ENCODE peak calls at places on chromosomes 2 and 18, in eight cellular contexts. One of them, this sample, is unnamed.

GRCh38 chr2:23609254-23609653 is 224.3 kb downstream of the KLHL29 start:
- DNase-seq in CD8-positive, alpha-beta memory T cell: no peak
- DNase-seq in neural progenitor cell: no peak
- DNase-seq in IMR-90: no peak
- DNase-seq in fibroblast of lung: no peak
- DNase-seq in epithelial cell of prostate: no peak
- DNase-seq in mesenchymal stem cell: no peak
- DNase-seq in dorsolateral prefrontal cortex: no peak
- DNase-seq in this sample: no peak

GRCh38 chr2:173215316-173215715 is 139.4 kb upstream of the CDCA7 start:
- DNase-seq in dorsolateral prefrontal cortex: no peak
- DNase-seq in mesenchymal stem cell: no peak
- DNase-seq in neural progenitor cell: no peak
- DNase-seq in epithelial cell of prostate: no peak
- DNase-seq in fibroblast of lung: no peak
- DNase-seq in CD8-positive, alpha-beta memory T cell: no peak
- DNase-seq in IMR-90: no peak
- DNase-seq in this sample: no peak

GRCh38 chr2:86301010-86301409 is 36.4 kb downstream of the REEP1 start:
- DNase-seq in neural progenitor cell: peak; percentile 21
- DNase-seq in dorsolateral prefrontal cortex: no peak
- DNase-seq in CD8-positive, alpha-beta memory T cell: no peak
- DNase-seq in fibroblast of lung: peak; percentile 14
- DNase-seq in epithelial cell of prostate: no peak
- DNase-seq in mesenchymal stem cell: peak; percentile 16
- DNase-seq in IMR-90: no peak
- DNase-seq in this sample: no peak

GRCh38 chr18:55790296-55790695 is 202.3 kb upstream of the TCF4 start:
- DNase-seq in fibroblast of lung: peak; percentile 97
- DNase-seq in CD8-positive, alpha-beta memory T cell: no peak
- DNase-seq in neural progenitor cell: no peak
- DNase-seq in IMR-90: peak; percentile 90
- DNase-seq in epithelial cell of prostate: peak; percentile 50
- DNase-seq in dorsolateral prefrontal cortex: no peak
- DNase-seq in mesenchymal stem cell: peak; percentile 83
- DNase-seq in this sample: no peak

GRCh38 chr18:58529714-58530354 is 99.1 kb downstream of the ALPK2 start:
- DNase-seq in epithelial cell of prostate: no peak
- DNase-seq in fibroblast of lung: peak; percentile 53
- DNase-seq in mesenchymal stem cell: peak; percentile 64
- DNase-seq in CD8-positive, alpha-beta memory T cell: peak; percentile 52
- DNase-seq in neural progenitor cell: peak; percentile 82
- DNase-seq in IMR-90: peak; percentile 68
- DNase-seq in dorsolateral prefrontal cortex: no peak
- DNase-seq in this sample: no peak

GRCh38 chr2:234394450-234394849 is 102.4 kb downstream of the ARL4C start:
- DNase-seq in mesenchymal stem cell: no peak
- DNase-seq in neural progenitor cell: no peak
- DNase-seq in dorsolateral prefrontal cortex: no peak
- DNase-seq in IMR-90: no peak
- DNase-seq in epithelial cell of prostate: no peak
- DNase-seq in CD8-positive, alpha-beta memory T cell: no peak
- DNase-seq in fibroblast of lung: no peak
- DNase-seq in this sample: no peak

GRCh38 chr18:79607361-79607930 is 72.2 kb upstream of the CTDP1 start:
- DNase-seq in dorsolateral prefrontal cortex: peak; percentile 24
- DNase-seq in IMR-90: no peak
- DNase-seq in CD8-positive, alpha-beta memory T cell: no peak
- DNase-seq in epithelial cell of prostate: no peak
- DNase-seq in neural progenitor cell: no peak
- DNase-seq in mesenchymal stem cell: no peak
- DNase-seq in fibroblast of lung: no peak
- DNase-seq in this sample: no peak

GRCh38 chr18:58257461-58257860 is 213.4 kb downstream of the NEDD4L start:
- DNase-seq in CD8-positive, alpha-beta memory T cell: no peak
- DNase-seq in mesenchymal stem cell: peak; percentile 45
- DNase-seq in epithelial cell of prostate: no peak
- DNase-seq in neural progenitor cell: no peak
- DNase-seq in dorsolateral prefrontal cortex: no peak
- DNase-seq in IMR-90: peak; percentile 68
- DNase-seq in fibroblast of lung: peak; percentile 67
- DNase-seq in this sample: no peak

GRCh38 chr2:48482774-48483173 is 47.2 kb upstream of the STON1 start:
- DNase-seq in neural progenitor cell: no peak
- DNase-seq in fibroblast of lung: peak; percentile 39
- DNase-seq in epithelial cell of prostate: peak; percentile 46
- DNase-seq in CD8-positive, alpha-beta memory T cell: no peak
- DNase-seq in dorsolateral prefrontal cortex: no peak
- DNase-seq in IMR-90: no peak
- DNase-seq in mesenchymal stem cell: no peak
- DNase-seq in this sample: no peak

GRCh38 chr2:48482313-48482712 is 47.6 kb upstream of the STON1 start:
- DNase-seq in dorsolateral prefrontal cortex: no peak
- DNase-seq in fibroblast of lung: peak; percentile 94
- DNase-seq in IMR-90: peak; percentile 88
- DNase-seq in mesenchymal stem cell: no peak
- DNase-seq in epithelial cell of prostate: peak; percentile 16
- DNase-seq in CD8-positive, alpha-beta memory T cell: no peak
- DNase-seq in neural progenitor cell: no peak
- DNase-seq in this sample: no peak

GRCh38 chr2:48483916-48484315 is 46.0 kb upstream of the STON1 start:
- DNase-seq in dorsolateral prefrontal cortex: no peak
- DNase-seq in fibroblast of lung: peak; percentile 96
- DNase-seq in epithelial cell of prostate: peak; percentile 14
- DNase-seq in neural progenitor cell: no peak
- DNase-seq in IMR-90: peak; percentile 91
- DNase-seq in CD8-positive, alpha-beta memory T cell: no peak
- DNase-seq in mesenchymal stem cell: no peak
- DNase-seq in this sample: no peak

GRCh38 chr2:48480526-48480925 is 49.4 kb upstream of the STON1 start:
- DNase-seq in IMR-90: no peak
- DNase-seq in dorsolateral prefrontal cortex: no peak
- DNase-seq in mesenchymal stem cell: no peak
- DNase-seq in neural progenitor cell: no peak
- DNase-seq in epithelial cell of prostate: no peak
- DNase-seq in fibroblast of lung: peak; percentile 20
- DNase-seq in CD8-positive, alpha-beta memory T cell: no peak
- DNase-seq in this sample: no peak

DNA sequence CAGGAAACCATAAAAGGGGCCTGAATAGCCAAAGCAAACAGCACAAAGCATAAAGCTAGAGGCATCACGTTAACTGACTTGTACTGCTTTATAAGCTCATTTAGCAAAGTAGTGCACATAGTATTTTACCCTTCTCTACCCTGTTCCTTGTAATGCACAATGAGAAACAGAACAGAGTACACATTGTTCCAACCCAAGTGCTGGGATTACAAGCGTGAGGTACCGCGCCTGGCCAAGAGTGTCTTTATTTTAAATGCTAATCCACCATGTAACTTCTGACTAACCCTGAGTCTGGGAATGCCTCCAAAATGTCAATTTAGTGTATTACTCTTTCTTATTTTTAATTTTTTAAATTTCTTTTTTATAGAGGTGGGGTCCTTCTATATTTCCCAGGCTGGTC is 46.4 kb upstream of the STON1 start:
- DNase-seq in mesenchymal stem cell: no peak
- DNase-seq in fibroblast of lung: peak; percentile 80
- DNase-seq in neural progenitor cell: no peak
- DNase-seq in dorsolateral prefrontal cortex: no peak
- DNase-seq in CD8-positive, alpha-beta memory T cell: no peak
- DNase-seq in IMR-90: peak; percentile 63
- DNase-seq in epithelial cell of prostate: no peak
- DNase-seq in this sample: no peak
- H3K27ac ChIP-seq in mesenchymal stem cell: no peak overlapping the region
- H3K27ac ChIP-seq in fibroblast of lung: no peak overlapping the region
- H3K27ac ChIP-seq in neural progenitor cell: no peak overlapping the region
- H3K27ac ChIP-seq in dorsolateral prefrontal cortex: peak overlapping the region; percentile 50
- H3K27ac ChIP-seq in CD8-positive, alpha-beta memory T cell: no peak overlapping the region
- H3K27ac ChIP-seq in IMR-90: peak overlapping the region; percentile 22
- H3K27ac ChIP-seq in epithelial cell of prostate: peak overlapping the region; percentile 30
- H3K27ac ChIP-seq in this sample: no peak overlapping the region

GRCh38 chr2:187993516-187993915 is 298.2 kb upstream of the GULP1 start:
- DNase-seq in dorsolateral prefrontal cortex: no peak
- DNase-seq in neural progenitor cell: peak; percentile 40
- DNase-seq in CD8-positive, alpha-beta memory T cell: no peak
- DNase-seq in mesenchymal stem cell: peak; percentile 48
- DNase-seq in epithelial cell of prostate: no peak
- DNase-seq in fibroblast of lung: peak; percentile 66
- DNase-seq in IMR-90: peak; percentile 54
- DNase-seq in this sample: no peak
- H3K27ac ChIP-seq in dorsolateral prefrontal cortex: no peak overlapping the region
- H3K27ac ChIP-seq in neural progenitor cell: peak overlapping the region; percentile 78
- H3K27ac ChIP-seq in CD8-positive, alpha-beta memory T cell: no peak overlapping the region
- H3K27ac ChIP-seq in mesenchymal stem cell: peak overlapping the region; percentile 72
- H3K27ac ChIP-seq in epithelial cell of prostate: no peak overlapping the region
- H3K27ac ChIP-seq in fibroblast of lung: no peak overlapping the region
- H3K27ac ChIP-seq in IMR-90: no peak overlapping the region
- H3K27ac ChIP-seq in this sample: no peak overlapping the region

GRCh38 chr2:170587117-170587516 is 128.0 kb upstream of the SP5 start:
- DNase-seq in mesenchymal stem cell: peak; percentile 1
- DNase-seq in IMR-90: no peak
- DNase-seq in dorsolateral prefrontal cortex: no peak
- DNase-seq in epithelial cell of prostate: no peak
- DNase-seq in CD8-positive, alpha-beta memory T cell: no peak
- DNase-seq in fibroblast of lung: no peak
- DNase-seq in neural progenitor cell: no peak
- DNase-seq in this sample: no peak

GRCh38 chr2:170578596-170578995 is 136.5 kb upstream of the SP5 start:
- DNase-seq in epithelial cell of prostate: no peak
- DNase-seq in neural progenitor cell: no peak
- DNase-seq in CD8-positive, alpha-beta memory T cell: no peak
- DNase-seq in dorsolateral prefrontal cortex: no peak
- DNase-seq in mesenchymal stem cell: no peak
- DNase-seq in fibroblast of lung: no peak
- DNase-seq in IMR-90: no peak
- DNase-seq in this sample: no peak

GRCh38 chr2:170582313-170582712 is 132.8 kb upstream of the SP5 start:
- DNase-seq in IMR-90: no peak
- DNase-seq in fibroblast of lung: no peak
- DNase-seq in CD8-positive, alpha-beta memory T cell: no peak
- DNase-seq in epithelial cell of prostate: no peak
- DNase-seq in dorsolateral prefrontal cortex: no peak
- DNase-seq in neural progenitor cell: peak; percentile 7
- DNase-seq in mesenchymal stem cell: no peak
- DNase-seq in this sample: no peak

GRCh38 chr2:170585067-170585466 is 130.1 kb upstream of the SP5 start:
- DNase-seq in CD8-positive, alpha-beta memory T cell: no peak
- DNase-seq in mesenchymal stem cell: no peak
- DNase-seq in epithelial cell of prostate: peak; percentile 59
- DNase-seq in IMR-90: no peak
- DNase-seq in fibroblast of lung: no peak
- DNase-seq in dorsolateral prefrontal cortex: no peak
- DNase-seq in neural progenitor cell: no peak
- DNase-seq in this sample: no peak

GRCh38 chr2:170582747-170583463 is 132.2 kb upstream of the SP5 start:
- DNase-seq in dorsolateral prefrontal cortex: no peak
- DNase-seq in mesenchymal stem cell: no peak
- DNase-seq in IMR-90: no peak
- DNase-seq in fibroblast of lung: peak; percentile 1
- DNase-seq in CD8-positive, alpha-beta memory T cell: no peak
- DNase-seq in neural progenitor cell: peak; percentile 71
- DNase-seq in epithelial cell of prostate: no peak
- DNase-seq in this sample: no peak
- H3K27ac ChIP-seq in dorsolateral prefrontal cortex: no peak overlapping the region
- H3K27ac ChIP-seq in mesenchymal stem cell: no peak overlapping the region
- H3K27ac ChIP-seq in IMR-90: no peak overlapping the region
- H3K27ac ChIP-seq in fibroblast of lung: no peak overlapping the region
- H3K27ac ChIP-seq in CD8-positive, alpha-beta memory T cell: no peak overlapping the region
- H3K27ac ChIP-seq in neural progenitor cell: peak overlapping the region; percentile 80
- H3K27ac ChIP-seq in epithelial cell of prostate: no peak overlapping the region
- H3K27ac ChIP-seq in this sample: no peak overlapping the region

GRCh38 chr2:102661846-102662245 is 42.5 kb downstream of the SLC9A2 start:
- DNase-seq in epithelial cell of prostate: no peak
- DNase-seq in dorsolateral prefrontal cortex: no peak
- DNase-seq in CD8-positive, alpha-beta memory T cell: no peak
- DNase-seq in fibroblast of lung: no peak
- DNase-seq in neural progenitor cell: no peak
- DNase-seq in mesenchymal stem cell: no peak
- DNase-seq in IMR-90: no peak
- DNase-seq in this sample: no peak

GRCh38 chr2:102657770-102658169 is 38.4 kb downstream of the SLC9A2 start:
- DNase-seq in dorsolateral prefrontal cortex: no peak
- DNase-seq in neural progenitor cell: no peak
- DNase-seq in mesenchymal stem cell: no peak
- DNase-seq in fibroblast of lung: no peak
- DNase-seq in CD8-positive, alpha-beta memory T cell: no peak
- DNase-seq in epithelial cell of prostate: peak; percentile 52
- DNase-seq in IMR-90: no peak
- DNase-seq in this sample: no peak

GRCh38 chr2:102660070-102660469 is 40.7 kb downstream of the SLC9A2 start:
- DNase-seq in IMR-90: no peak
- DNase-seq in mesenchymal stem cell: no peak
- DNase-seq in dorsolateral prefrontal cortex: no peak
- DNase-seq in neural progenitor cell: no peak
- DNase-seq in fibroblast of lung: no peak
- DNase-seq in CD8-positive, alpha-beta memory T cell: no peak
- DNase-seq in epithelial cell of prostate: no peak
- DNase-seq in this sample: no peak

GRCh38 chr2:102662861-102663260 is 43.5 kb downstream of the SLC9A2 start:
- DNase-seq in CD8-positive, alpha-beta memory T cell: no peak
- DNase-seq in mesenchymal stem cell: no peak
- DNase-seq in dorsolateral prefrontal cortex: no peak
- DNase-seq in epithelial cell of prostate: no peak
- DNase-seq in neural progenitor cell: no peak
- DNase-seq in IMR-90: no peak
- DNase-seq in fibroblast of lung: no peak
- DNase-seq in this sample: no peak

DNA sequence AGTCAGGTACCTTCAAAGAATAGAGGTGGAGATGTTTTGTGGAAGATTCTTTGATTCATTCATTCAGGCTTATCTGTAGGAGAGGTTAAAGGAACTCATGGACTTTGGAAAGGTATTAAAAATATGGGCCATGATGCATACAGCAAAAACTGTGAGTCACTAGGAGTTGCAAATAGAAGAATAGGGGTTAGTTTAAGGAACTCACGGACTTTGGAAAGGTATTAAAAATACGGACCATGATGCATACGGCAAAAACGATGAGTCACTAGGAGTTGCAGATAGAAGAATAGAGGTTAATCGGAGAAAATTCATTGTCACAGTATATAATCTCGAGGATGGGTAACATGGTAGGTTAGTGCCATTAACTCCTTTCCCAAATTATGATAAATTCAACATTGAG is 41.2 kb downstream of the SLC9A2 start:
- DNase-seq in dorsolateral prefrontal cortex: no peak
- DNase-seq in CD8-positive, alpha-beta memory T cell: no peak
- DNase-seq in IMR-90: no peak
- DNase-seq in neural progenitor cell: no peak
- DNase-seq in epithelial cell of prostate: no peak
- DNase-seq in fibroblast of lung: no peak
- DNase-seq in mesenchymal stem cell: no peak
- DNase-seq in this sample: no peak
- H3K27ac ChIP-seq in dorsolateral prefrontal cortex: no peak overlapping the region
- H3K27ac ChIP-seq in CD8-positive, alpha-beta memory T cell: no peak overlapping the region
- H3K27ac ChIP-seq in IMR-90: no peak overlapping the region
- H3K27ac ChIP-seq in neural progenitor cell: no peak overlapping the region
- H3K27ac ChIP-seq in epithelial cell of prostate: no peak overlapping the region
- H3K27ac ChIP-seq in fibroblast of lung: no peak overlapping the region
- H3K27ac ChIP-seq in mesenchymal stem cell: no peak overlapping the region
- H3K27ac ChIP-seq in this sample: no peak overlapping the region

This sample was measured in HL-60.